ENCODE peak calls at places on chromosomes 12 and 14, in eight cellular contexts. D is PC-3, K is GM23338, W is GM23248, V is hepatocyte, I is HCT116, G is SK-N-SH, H is Karpas-422. T is an unnamed sample. For H3K9me2 and H3K36me3, the result is how much of the 10 kb centered on the place peaks cover.

GRCh38 chr12:87270894-87271293 is 758.3 kb downstream of the C12orf50 start:
- DNase-seq in D (peak), K (no peak), W (peak), V (no peak), I (no peak), G (no peak), H (no peak), T (no peak)

GRCh38 chr12:113860950-113861349 is 105.2 kb downstream of the RBM19 start:
- DNase-seq in D (no peak), K (peak), W (peak), V (peak), I (no peak), G (no peak), H (no peak), T (no peak)

GRCh38 chr14:105474478-105475268 is at the start of gene CRIP2:
- DNase-seq in D (peak), K (peak), W (peak), V (peak), I (no peak), G (peak), H (peak), T (no peak)

GRCh38 chr12:46445093-46445492 is 72.5 kb upstream of the SLC38A2 start:
- DNase-seq in D (no peak), K (no peak), W (no peak), V (no peak), I (no peak), G (no peak), H (no peak), T (no peak)

GRCh38 chr14:55704654-55705053 is 124.6 kb downstream of the KTN1 start:
- DNase-seq in D (no peak), K (no peak), W (no peak), V (no peak), I (no peak), G (no peak), H (no peak), T (no peak)

GRCh38 chr12:77980782-77981181 is 150.1 kb downstream of the NAV3 start:
- DNase-seq in D (no peak), K (no peak), W (peak), V (no peak), I (no peak), G (no peak), H (no peak), T (no peak)

GRCh38 chr12:74264692-74265091 is 272.9 kb upstream of the ATXN7L3B start:
- DNase-seq in D (no peak), K (no peak), W (no peak), V (no peak), I (no peak), G (no peak), H (no peak), T (no peak)

GRCh38 chr12:4287325-4288290 is 14.0 kb downstream of the CCND2 start:
- DNase-seq in D (peak), K (no peak), W (peak), V (no peak), I (no peak), G (no peak), H (no peak), T (no peak)

GRCh38 chr14:103095210-103095778 is 769 bp downstream of the EXOC3L4 start:
- DNase-seq in D (no peak), K (no peak), W (no peak), V (no peak), I (no peak), G (no peak), H (no peak), T (no peak)

GRCh38 chr12:1284611-1285010 is 293.6 kb downstream of the ERC1 start:
- DNase-seq in D (no peak), K (no peak), W (no peak), V (no peak), I (no peak), G (no peak), H (no peak), T (no peak)

GRCh38 chr12:26125451-26126339 is 858 bp upstream of the BHLHE41 start:
- DNase-seq in D (peak), K (peak), W (peak), V (peak), I (peak), G (peak), H (peak), T (no peak)

GRCh38 chr12:98745578-98746391 is 100.7 kb downstream of the APAF1 start:
- DNase-seq in D (no peak), K (peak), W (peak), V (no peak), I (no peak), G (peak), H (peak), T (no peak)

DNA sequence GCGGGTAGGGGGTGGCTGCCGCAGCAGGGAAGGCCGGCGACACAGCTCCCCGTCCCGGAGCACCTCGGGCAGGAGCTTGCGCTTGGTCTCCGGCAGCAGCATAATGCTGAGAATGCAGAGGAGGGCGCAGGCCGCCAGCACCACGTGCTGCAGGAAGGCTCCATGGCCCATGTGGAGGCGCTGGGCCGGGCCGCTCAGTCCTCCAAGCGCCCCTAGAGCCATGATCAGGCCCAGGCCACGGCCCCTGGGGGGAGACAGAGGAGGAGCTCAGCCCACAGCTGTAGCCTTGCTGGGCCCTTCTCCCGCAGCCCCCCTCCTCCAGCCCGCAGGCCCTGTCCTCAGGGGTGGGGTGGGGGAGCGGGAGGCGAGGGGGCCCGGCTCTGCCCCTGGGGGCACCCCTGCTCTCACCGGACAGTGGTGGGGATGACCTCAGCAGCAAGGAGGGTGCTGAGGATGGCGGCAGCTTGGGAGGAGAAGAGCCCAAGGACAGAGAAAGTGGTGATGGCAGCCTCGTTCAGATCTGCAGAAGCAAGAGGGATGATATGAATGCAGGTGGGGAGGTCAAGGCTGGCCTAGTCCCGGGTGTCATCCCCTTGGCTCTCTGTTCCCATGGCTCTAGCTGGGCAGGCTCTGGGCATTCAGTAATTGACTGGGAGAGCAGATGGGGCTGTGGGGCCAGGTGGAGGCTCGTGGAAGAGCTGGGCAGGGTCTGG is 5.8 kb downstream of the SLC22A17 start:
- DNase-seq in D (no peak), K (peak), W (no peak), V (no peak), I (no peak), G (no peak), H (no peak), T (no peak)
- H3K9me2 ChIP-seq in D (under half), K (under half), W (under half), V (under half), I (under half), G (under half), H (under half), T (under half)

DNA sequence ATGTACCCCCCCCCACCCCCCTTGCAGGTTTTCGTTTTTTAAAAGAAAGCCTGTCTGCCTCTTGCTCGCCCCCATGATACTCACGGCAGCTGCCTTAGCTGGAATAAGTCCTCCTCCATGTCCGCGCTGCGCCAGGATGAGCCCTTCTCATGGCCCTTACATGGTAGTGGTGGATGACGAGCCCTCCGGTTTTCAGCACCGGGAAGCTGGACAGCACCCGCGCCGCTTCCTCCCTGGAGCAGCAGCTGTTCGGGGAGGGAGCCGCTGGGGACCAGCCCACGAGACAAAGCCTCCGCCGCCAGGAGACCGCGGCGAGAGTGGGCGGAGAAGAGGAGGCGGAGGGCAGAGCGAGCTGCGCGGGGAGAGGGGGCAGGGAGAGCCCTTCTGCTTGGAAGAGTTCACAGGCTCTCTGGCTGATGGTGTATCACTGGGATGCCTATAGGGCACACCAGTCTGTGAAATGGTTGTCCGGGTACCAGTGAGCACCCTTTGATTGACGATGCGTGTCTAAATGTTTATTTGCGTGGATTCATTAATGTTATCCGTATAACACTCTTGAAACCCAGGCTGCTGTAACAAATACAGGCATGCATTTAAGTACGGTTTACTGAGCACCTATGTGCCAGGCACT is at the start of gene SVOP:
- DNase-seq in D (peak), K (peak), W (peak), V (peak), I (peak), G (peak), H (no peak), T (no peak)
- H2AFZ ChIP-seq in D (no peak), K (peak), W (no peak), V (no peak), I (no peak), G (no peak), H (no peak), T (no peak)

GRCh38 chr12:104353012-104353981 is 49.8 kb downstream of the EID3 start:
- DNase-seq in D (no peak), K (no peak), W (no peak), V (no peak), I (no peak), G (no peak), H (no peak), T (no peak)
- H3K36me3 ChIP-seq in D (under half), K (under half), W (half or more), V (under half), I (under half), G (half or more), H (under half), T (half or more)

GRCh38 chr12:106576848-106577247 is 6.0 kb upstream of the RFX4 start:
- DNase-seq in D (no peak), K (no peak), W (no peak), V (no peak), I (no peak), G (no peak), H (no peak), T (no peak)
- H3K9me2 ChIP-seq in D (under half), K (under half), W (under half), V (under half), I (under half), G (under half), H (under half), T (under half)

DNA sequence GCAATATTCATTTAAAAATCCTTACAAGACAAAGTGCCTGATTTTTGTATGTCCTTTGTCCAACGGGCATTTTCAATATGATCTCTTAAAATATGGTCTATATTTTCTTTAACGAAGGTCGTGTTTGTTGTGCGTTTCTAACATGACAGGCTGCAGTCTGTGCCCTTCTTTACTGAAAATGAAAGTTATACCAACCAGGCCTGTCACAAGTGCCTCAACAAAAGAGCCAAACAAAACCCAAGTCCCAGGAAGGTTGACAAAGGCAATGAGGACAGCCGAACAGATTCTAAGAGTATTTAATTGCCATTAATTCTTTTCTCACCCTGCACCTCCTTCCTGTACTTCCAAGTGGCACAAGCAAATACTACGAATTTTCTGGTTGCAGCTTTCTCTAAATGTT is 13.9 kb downstream of the PAX9 start:
- DNase-seq in D (no peak), K (no peak), W (no peak), V (no peak), I (no peak), G (no peak), H (no peak), T (no peak)
- H2AFZ ChIP-seq in D (no peak), K (no peak), W (no peak), V (no peak), I (no peak), G (no peak), H (peak), T (no peak)

GRCh38 chr14:30603402-30603801 is 18.7 kb upstream of the SCFD1 start:
- DNase-seq in D (peak), K (no peak), W (no peak), V (no peak), I (no peak), G (no peak), H (no peak), T (no peak)

GRCh38 chr14:30601579-30601916 is 20.6 kb upstream of the SCFD1 start:
- DNase-seq in D (no peak), K (no peak), W (no peak), V (no peak), I (no peak), G (no peak), H (no peak), T (no peak)

GRCh38 chr14:30596972-30597371 is 25.1 kb upstream of the SCFD1 start:
- DNase-seq in D (no peak), K (no peak), W (no peak), V (no peak), I (no peak), G (no peak), H (no peak), T (no peak)

GRCh38 chr14:30600907-30601578 is 21.1 kb upstream of the SCFD1 start:
- DNase-seq in D (no peak), K (no peak), W (no peak), V (no peak), I (no peak), G (no peak), H (no peak), T (no peak)

DNA sequence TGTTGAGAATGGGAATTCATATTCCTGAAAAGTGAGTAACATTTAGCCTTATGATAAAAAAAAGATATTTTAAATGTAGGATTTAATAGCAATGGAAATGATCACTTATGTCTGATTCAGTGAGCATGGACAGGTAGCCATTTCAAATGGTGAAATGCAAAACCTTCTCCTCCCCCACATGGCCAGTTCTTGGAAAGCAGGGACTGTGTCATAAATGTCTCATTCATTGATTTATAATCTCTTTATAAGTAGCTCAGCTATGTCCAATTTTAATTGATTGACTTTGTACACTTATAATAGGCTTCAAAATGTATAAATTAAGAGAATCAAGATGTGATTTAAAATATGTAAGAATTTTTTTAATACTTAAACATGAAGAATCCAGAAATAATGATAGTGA is 24.6 kb upstream of the SCFD1 start:
- DNase-seq in D (no peak), K (no peak), W (no peak), V (no peak), I (no peak), G (no peak), H (no peak), T (no peak)
- H3K36me3 ChIP-seq in D (half or more), K (half or more), W (under half), V (under half), I (under half), G (half or more), H (half or more), T (half or more)

GRCh38 chr14:94633116-94633515 is 20.9 kb downstream of the SERPINA3 start:
- DNase-seq in D (no peak), K (no peak), W (no peak), V (no peak), I (no peak), G (no peak), H (no peak), T (no peak)
- H3K9me2 ChIP-seq in D (under half), K (under half), W (under half), V (under half), I (under half), G (under half), H (under half), T (under half)

GRCh38 chr14:75566321-75566720 is 12.1 kb upstream of the FLVCR2 start:
- DNase-seq in D (peak), K (no peak), W (peak), V (peak), I (no peak), G (no peak), H (no peak), T (no peak)

GRCh38 chr14:75570797-75571196 is 7.6 kb upstream of the FLVCR2 start:
- DNase-seq in D (no peak), K (no peak), W (no peak), V (no peak), I (no peak), G (no peak), H (peak), T (no peak)

GRCh38 chr14:75566752-75567151 is 11.7 kb upstream of the FLVCR2 start:
- DNase-seq in D (no peak), K (no peak), W (no peak), V (no peak), I (no peak), G (no peak), H (no peak), T (no peak)

GRCh38 chr14:75568141-75568540 is 10.3 kb upstream of the FLVCR2 start:
- DNase-seq in D (no peak), K (no peak), W (no peak), V (no peak), I (no peak), G (no peak), H (no peak), T (no peak)

DNA sequence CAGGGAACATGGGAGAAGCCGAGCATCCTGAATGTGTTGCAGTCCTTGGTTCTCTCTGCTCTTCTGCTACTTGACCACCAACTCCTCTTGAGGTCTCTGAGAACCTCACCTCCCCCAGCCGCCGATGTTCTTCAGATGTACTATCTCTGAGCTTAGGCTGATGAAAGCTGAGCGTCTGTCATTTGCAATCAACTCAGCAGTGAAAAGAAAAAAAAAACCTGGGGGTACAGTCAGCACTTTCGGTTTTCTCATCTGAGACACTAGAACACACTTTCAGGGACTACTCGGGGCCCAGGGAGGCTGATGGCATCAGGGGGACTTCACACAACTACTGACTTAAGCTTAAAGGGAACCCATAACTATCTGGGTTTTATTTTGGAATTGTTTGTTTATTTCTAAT is 9.6 kb upstream of the FLVCR2 start:
- DNase-seq in D (no peak), K (no peak), W (no peak), V (no peak), I (no peak), G (no peak), H (no peak), T (no peak)
- H2AFZ ChIP-seq in D (no peak), K (peak), W (no peak), V (no peak), I (no peak), G (no peak), H (no peak), T (no peak)